ENCODE peak calls at places on chromosomes 3 and 15, in four cellular contexts. D, N, E and R are unnamed samples.

GRCh38 chr15:51736069-51736468 is 1.4 kb downstream of the LYSMD2 start:
- DNase-seq in D (no peak), N (no peak), E (no peak), R (no peak)

GRCh38 chr3:78798266-78798832 is 969.4 kb downstream of the ROBO1 start:
- DNase-seq in D (peak), N (no peak), E (no peak), R (no peak)

GRCh38 chr3:145953316-145953715 is 207.7 kb downstream of the PLOD2 start:
- DNase-seq in D (no peak), N (no peak), E (no peak), R (no peak)

GRCh38 chr15:69280783-69281182 is 17.9 kb upstream of the PAQR5 start:
- DNase-seq in D (no peak), N (no peak), E (no peak), R (no peak)

GRCh38 chr3:39765575-39765974 is 43.8 kb upstream of the MYRIP start:
- DNase-seq in D (no peak), N (no peak), E (no peak), R (no peak)

GRCh38 chr3:172285844-172286243 is 162.4 kb downstream of the GHSR start:
- DNase-seq in D (no peak), N (no peak), E (peak), R (no peak)

GRCh38 chr15:48627260-48627969 is 18.1 kb downstream of the FBN1 start:
- DNase-seq in D (no peak), N (no peak), E (peak), R (no peak)

GRCh38 chr3:29064085-29064484 is 216.8 kb upstream of the RBMS3 start:
- DNase-seq in D (peak), N (no peak), E (peak), R (no peak)

GRCh38 chr3:99658274-99658673 is 19.9 kb downstream of the COL8A1 start:
- DNase-seq in D (no peak), N (no peak), E (no peak), R (no peak)

GRCh38 chr15:70528270-70528706 is 235.1 kb downstream of the UACA start:
- DNase-seq in D (no peak), N (no peak), E (no peak), R (peak)

GRCh38 chr3:76352848-76353130 is 567.4 kb upstream of the ZNF717 start:
- DNase-seq in D (no peak), N (no peak), E (no peak), R (no peak)

GRCh38 chr3:197151562-197151961 is 121.9 kb upstream of the MELTF start:
- DNase-seq in D (peak), N (no peak), E (peak), R (no peak)

GRCh38 chr15:29698030-29698701 is 124.1 kb downstream of the TJP1 start:
- DNase-seq in D (no peak), N (no peak), E (no peak), R (no peak)

GRCh38 chr15:82680200-82681102 is 29.2 kb downstream of the AP3B2 start:
- DNase-seq in D (no peak), N (peak), E (no peak), R (peak)
- TF ChIP-seq CTCF in D (no peak), N (peak), E (no peak), R (no peak)

GRCh38 chr3:72287941-72288340 is 503.0 kb upstream of the PROK2 start:
- DNase-seq in D (no peak), N (no peak), E (no peak), R (no peak)

GRCh38 chr3:72290859-72291641 is 506.1 kb upstream of the PROK2 start:
- DNase-seq in D (no peak), N (no peak), E (no peak), R (no peak)

GRCh38 chr3:72285483-72285882 is 500.5 kb upstream of the PROK2 start:
- DNase-seq in D (no peak), N (no peak), E (no peak), R (no peak)

GRCh38 chr3:72289708-72290104 is 504.8 kb upstream of the PROK2 start:
- DNase-seq in D (no peak), N (no peak), E (no peak), R (no peak)

DNA sequence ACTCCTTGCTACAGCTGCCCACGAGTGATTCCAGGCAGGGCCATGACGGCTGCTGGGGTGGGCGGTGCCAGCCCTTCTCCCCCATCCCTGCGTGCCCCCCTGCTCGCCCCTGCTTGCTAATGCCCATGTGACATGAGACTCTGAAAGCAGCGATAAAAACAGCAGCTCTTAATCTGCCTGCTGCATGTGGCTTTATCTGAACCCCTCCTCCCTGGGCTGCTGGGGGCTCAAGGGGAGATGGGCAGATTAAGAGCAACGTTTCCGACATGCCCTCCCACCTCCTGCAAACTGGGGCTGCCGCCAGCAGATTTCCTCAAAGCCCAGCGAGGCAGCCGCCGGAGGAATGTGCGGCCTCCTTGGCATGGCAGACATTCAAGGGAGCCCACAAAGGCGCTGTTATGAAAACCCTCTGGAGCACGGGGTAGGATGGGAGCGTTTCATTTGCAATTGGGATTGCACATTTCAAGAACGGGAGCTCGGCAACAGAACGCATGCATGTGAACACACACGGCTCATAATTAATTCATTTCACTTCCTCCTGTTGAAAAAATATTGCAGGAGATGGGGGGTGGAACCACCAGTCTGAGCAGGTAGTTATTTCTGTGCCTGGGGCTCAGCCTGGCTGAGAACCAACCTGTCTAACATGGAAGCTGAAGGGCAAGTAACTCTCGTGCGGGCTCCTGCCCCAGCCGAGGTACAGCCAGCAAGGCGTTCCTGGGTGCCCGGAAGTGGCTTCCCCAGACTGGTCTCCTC is 504.2 kb upstream of the PROK2 start:
- DNase-seq in D (peak), N (no peak), E (no peak), R (no peak)
- TF ChIP-seq CTCF in D (no peak), N (no peak), E (no peak), R (no peak)

GRCh38 chr3:66196633-66197032 is 24.2 kb upstream of the SLC25A26 start:
- DNase-seq in D (no peak), N (no peak), E (no peak), R (no peak)
- TF ChIP-seq CTCF in D (peak), N (peak), E (peak), R (no peak)

GRCh38 chr3:120147072-120147871 is 53.0 kb upstream of the GSK3B start:
- DNase-seq in D (no peak), N (no peak), E (no peak), R (no peak)
- TF ChIP-seq CTCF in D (no peak), N (peak), E (no peak), R (no peak)

GRCh38 chr15:88476635-88477038 is 9.1 kb downstream of the MRPS11 start:
- DNase-seq in D (no peak), N (no peak), E (no peak), R (no peak)
- TF ChIP-seq CTCF in D (peak), N (peak), E (peak), R (no peak)